ENCODE peak calls at places on chromosomes 4 and X, in five cellular contexts. One of them, this sample, is unnamed.

GRCh38 chrX:136204571-136204970 is 46.6 kb downstream of the MAP7D3 start:
- DNase-seq in CD4-positive, alpha-beta memory T cell: peak
- DNase-seq in hypothalamus: no peak
- DNase-seq in dermis blood vessel endothelial cell: peak
- DNase-seq in Peyer's patch: no peak
- DNase-seq in this sample: peak

GRCh38 chrX:9829308-9830267 is 43.4 kb downstream of the SHROOM2 start:
- DNase-seq in CD4-positive, alpha-beta memory T cell: no peak
- DNase-seq in hypothalamus: no peak
- DNase-seq in dermis blood vessel endothelial cell: no peak
- DNase-seq in Peyer's patch: no peak
- DNase-seq in this sample: peak

GRCh38 chr4:166282081-166282770 is 409.2 kb downstream of the TLL1 start:
- DNase-seq in CD4-positive, alpha-beta memory T cell: no peak
- DNase-seq in hypothalamus: no peak
- DNase-seq in dermis blood vessel endothelial cell: no peak
- DNase-seq in Peyer's patch: no peak
- DNase-seq in this sample: no peak

GRCh38 chr4:47930971-47931804 is 16.8 kb upstream of the NFXL1 start:
- DNase-seq in CD4-positive, alpha-beta memory T cell: no peak
- DNase-seq in hypothalamus: no peak
- DNase-seq in dermis blood vessel endothelial cell: peak
- DNase-seq in Peyer's patch: no peak
- DNase-seq in this sample: no peak

GRCh38 chr4:78056265-78057129 is 626 bp upstream of the FRAS1 start:
- DNase-seq in CD4-positive, alpha-beta memory T cell: no peak
- DNase-seq in hypothalamus: no peak
- DNase-seq in dermis blood vessel endothelial cell: peak
- DNase-seq in Peyer's patch: peak
- DNase-seq in this sample: peak

GRCh38 chr4:183838987-183839712 is 66.0 kb upstream of the STOX2 start:
- DNase-seq in CD4-positive, alpha-beta memory T cell: no peak
- DNase-seq in hypothalamus: no peak
- DNase-seq in dermis blood vessel endothelial cell: peak
- DNase-seq in Peyer's patch: no peak
- DNase-seq in this sample: peak

GRCh38 chr4:79584902-79585301 is 176.9 kb upstream of the GK2 start:
- DNase-seq in CD4-positive, alpha-beta memory T cell: no peak
- DNase-seq in hypothalamus: no peak
- DNase-seq in dermis blood vessel endothelial cell: no peak
- DNase-seq in Peyer's patch: no peak
- DNase-seq in this sample: no peak

GRCh38 chrX:136598631-136599030 is 49.3 kb upstream of the CD40LG start:
- DNase-seq in CD4-positive, alpha-beta memory T cell: no peak
- DNase-seq in hypothalamus: no peak
- DNase-seq in dermis blood vessel endothelial cell: no peak
- DNase-seq in Peyer's patch: no peak
- DNase-seq in this sample: no peak

GRCh38 chr4:159307929-159308328 is 205.1 kb downstream of the RAPGEF2 start:
- DNase-seq in CD4-positive, alpha-beta memory T cell: no peak
- DNase-seq in hypothalamus: no peak
- DNase-seq in dermis blood vessel endothelial cell: no peak
- DNase-seq in Peyer's patch: no peak
- DNase-seq in this sample: no peak

GRCh38 chr4:184234155-184234554 is 16.5 kb upstream of the ENPP6 start:
- DNase-seq in CD4-positive, alpha-beta memory T cell: no peak
- DNase-seq in hypothalamus: no peak
- DNase-seq in dermis blood vessel endothelial cell: no peak
- DNase-seq in Peyer's patch: no peak
- DNase-seq in this sample: no peak

GRCh38 chr4:176226736-176227135 is 31.4 kb upstream of the SPATA4 start:
- DNase-seq in CD4-positive, alpha-beta memory T cell: no peak
- DNase-seq in hypothalamus: no peak
- DNase-seq in dermis blood vessel endothelial cell: no peak
- DNase-seq in Peyer's patch: no peak
- DNase-seq in this sample: no peak

This sample was measured in Daoy.